ENCODE peak calls at places on chromosomes 2 and 18, in seven cellular contexts. D is lung, P is SK-N-SH, Z is left ventricle myocardium inferior, F is spleen, E is right cardiac atrium, M is adrenal gland. A is an unnamed sample. For H3K27me3, the result is how much of the 10 kb centered on the place peaks cover.

GRCh38 chr2:61898810-61899209 is 6.7 kb upstream of the COMMD1 start:
- DNase-seq in M (no peak), E (no peak), D (no peak), Z (no peak), P (peak), F (no peak), A (no peak)

GRCh38 chr2:65320042-65320711 is 92.5 kb downstream of the ACTR2 start:
- DNase-seq in Z (no peak), E (no peak), F (no peak), D (no peak), P (no peak), M (peak), A (peak)

GRCh38 chr18:34862561-34862960 is 152.5 kb downstream of the DTNA start:
- DNase-seq in F (no peak), D (no peak), P (no peak), E (no peak), M (no peak), Z (no peak), A (no peak)

GRCh38 chr2:127887452-127888219 is 1.9 kb upstream of the AMMECR1L start:
- DNase-seq in F (no peak), P (no peak), Z (no peak), E (no peak), D (no peak), M (peak), A (no peak)

GRCh38 chr2:233084488-233084887 is 24.3 kb downstream of the INPP5D start:
- DNase-seq in Z (peak), M (peak), P (no peak), E (peak), F (peak), D (peak), A (no peak)

GRCh38 chr2:25528173-25528572 is 145.2 kb downstream of the DTNB start:
- DNase-seq in Z (no peak), D (no peak), F (no peak), P (no peak), E (no peak), M (no peak), A (no peak)

GRCh38 chr2:149027602-149028250 is 10.8 kb upstream of the LYPD6B start:
- DNase-seq in E (no peak), F (no peak), P (no peak), D (no peak), M (no peak), Z (no peak), A (peak)

GRCh38 chr18:32278148-32278799 is 88.4 kb downstream of the MEP1B start:
- DNase-seq in Z (no peak), P (no peak), D (no peak), M (no peak), E (no peak), F (no peak), A (no peak)

GRCh38 chr2:88735853-88736252 is 44.4 kb downstream of the RPIA start:
- DNase-seq in E (no peak), Z (no peak), D (no peak), M (no peak), F (no peak), P (no peak), A (no peak)

GRCh38 chr2:152477347-152478092 is 142.5 kb downstream of the FMNL2 start:
- DNase-seq in Z (no peak), P (no peak), E (no peak), F (no peak), D (no peak), M (no peak), A (no peak)

GRCh38 chr2:10188211-10188610 is 65.7 kb downstream of the RRM2 start:
- DNase-seq in F (no peak), Z (no peak), E (no peak), P (peak), M (no peak), D (no peak), A (peak)

GRCh38 chr2:227433171-227433570 is 38.8 kb upstream of the AGFG1 start:
- DNase-seq in D (no peak), E (no peak), Z (no peak), F (no peak), M (no peak), P (no peak), A (no peak)

GRCh38 chr18:3150274-3150673 is 69.5 kb downstream of the MYOM1 start:
- DNase-seq in P (no peak), F (no peak), D (no peak), Z (no peak), E (no peak), M (no peak), A (no peak)

GRCh38 chr2:95297088-95297487 is at the start of gene KCNIP3:
- DNase-seq in P (peak), M (no peak), F (no peak), D (no peak), E (no peak), Z (no peak), A (peak)

GRCh38 chr2:3317871-3318270 is 59.7 kb downstream of the EIPR1 start:
- DNase-seq in M (peak), Z (no peak), P (no peak), E (peak), D (no peak), F (peak), A (no peak)

GRCh38 chr2:221731432-221731831 is 159.3 kb upstream of the EPHA4 start:
- DNase-seq in P (no peak), E (no peak), Z (no peak), F (no peak), M (no peak), D (no peak), A (no peak)

GRCh38 chr2:211103989-211104388 is 547.6 kb downstream of the CPS1 start:
- DNase-seq in D (no peak), E (no peak), F (no peak), Z (no peak), M (peak), P (no peak), A (no peak)

GRCh38 chr2:191066281-191067233 is 52.6 kb upstream of the STAT1 start:
- DNase-seq in Z (no peak), P (no peak), M (no peak), E (no peak), D (no peak), F (no peak), A (no peak)

GRCh38 chr2:191069606-191070005 is 55.6 kb upstream of the STAT1 start:
- DNase-seq in E (no peak), P (no peak), M (no peak), D (no peak), Z (no peak), F (no peak), A (no peak)

GRCh38 chr2:191064590-191064989 is 50.6 kb upstream of the STAT1 start:
- DNase-seq in M (no peak), E (no peak), P (no peak), Z (no peak), F (no peak), D (no peak), A (no peak)

GRCh38 chr2:191063584-191063983 is 49.6 kb upstream of the STAT1 start:
- DNase-seq in Z (no peak), F (no peak), D (no peak), M (no peak), E (no peak), P (no peak), A (no peak)

GRCh38 chr2:191065785-191066184 is 51.8 kb upstream of the STAT1 start:
- DNase-seq in P (no peak), Z (no peak), F (no peak), E (no peak), D (no peak), M (no peak), A (no peak)
- H3K4me3 ChIP-seq in P (no peak), Z (no peak), F (no peak), E (no peak), D (no peak), M (no peak), A (no peak)

GRCh38 chr2:18781541-18782280 is 192.3 kb upstream of the NT5C1B start:
- DNase-seq in M (no peak), Z (no peak), P (no peak), E (no peak), D (no peak), F (no peak), A (no peak)

GRCh38 chr2:18777250-18777812 is 188.0 kb upstream of the NT5C1B start:
- DNase-seq in Z (no peak), D (no peak), M (no peak), E (no peak), P (no peak), F (no peak), A (no peak)
- H3K27me3 ChIP-seq in Z (under half), D (under half), M (under half), E (under half), P (under half), F (under half), A (under half)

GRCh38 chr2:200023570-200023969 is 68.2 kb downstream of the MAIP1 start:
- DNase-seq in D (no peak), E (no peak), F (no peak), M (no peak), P (no peak), Z (no peak), A (no peak)
- H3K4me3 ChIP-seq in D (no peak), E (no peak), F (no peak), M (no peak), P (no peak), Z (no peak), A (no peak)

GRCh38 chr18:11951390-11951851 is 29.9 kb upstream of the IMPA2 start:
- DNase-seq in D (no peak), Z (no peak), M (no peak), F (peak), P (no peak), E (no peak), A (no peak)
- H3K27me3 ChIP-seq in D (under half), Z (under half), M (under half), F (under half), P (under half), E (under half), A (under half)

DNA sequence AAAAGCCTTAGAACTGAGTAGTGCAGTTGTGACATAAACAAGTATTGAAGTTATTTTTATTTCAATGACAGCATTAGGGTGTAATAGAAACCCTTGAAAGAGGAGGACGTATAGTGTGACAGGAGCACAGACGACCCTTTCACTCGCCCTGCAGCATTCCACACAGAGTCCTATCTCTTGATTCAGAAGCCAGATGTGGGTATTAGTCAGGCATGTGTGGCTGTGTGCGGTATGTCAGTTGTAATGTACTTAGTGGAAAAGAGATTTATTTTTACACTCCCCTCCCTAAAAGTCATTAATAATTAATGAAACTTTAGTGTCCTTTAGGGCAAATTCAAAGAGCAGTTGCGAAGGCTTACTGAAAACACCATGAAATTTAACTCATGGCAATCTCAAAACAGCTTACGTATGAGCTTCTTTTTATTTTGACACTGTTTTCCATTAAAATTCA is 83.7 kb upstream of the DSEL start:
- DNase-seq in E (no peak), Z (no peak), P (peak), D (no peak), F (no peak), M (no peak), A (no peak)
- H3K4me3 ChIP-seq in E (no peak), Z (no peak), P (no peak), D (no peak), F (no peak), M (no peak), A (no peak)

A was measured in H7.